ENCODE peak calls at places on chromosomes 13 and 19, in four cellular contexts. F, E, W and V are unnamed samples.

GRCh38 chr13:65959305-65959704 is 1270.8 kb downstream of the PCDH9 start:
- DNase-seq in F (no peak), E (no peak), W (no peak), V (no peak)

GRCh38 chr13:102845630-102846260 is at the start of gene ERCC5:
- DNase-seq in F (peak), E (peak), W (peak), V (peak)

GRCh38 chr13:30915691-30916541 is 9.8 kb downstream of the MEDAG start:
- DNase-seq in F (no peak), E (no peak), W (no peak), V (no peak)

GRCh38 chr19:31100945-31101344 is 248.3 kb downstream of the TSHZ3 start:
- DNase-seq in F (no peak), E (no peak), W (no peak), V (no peak)

GRCh38 chr13:32216281-32216680 is 98.9 kb downstream of the ZAR1L start:
- DNase-seq in F (no peak), E (no peak), W (no peak), V (no peak)

GRCh38 chr19:35786299-35787160 is 11.2 kb downstream of the ARHGAP33 start:
- DNase-seq in F (no peak), E (no peak), W (no peak), V (no peak)

GRCh38 chr19:23771761-23772667 is 13.3 kb upstream of the ZNF681 start:
- DNase-seq in F (no peak), E (no peak), W (no peak), V (no peak)

GRCh38 chr19:49114630-49115363 is 627 bp downstream of the LIN7B start:
- DNase-seq in F (no peak), E (peak), W (no peak), V (no peak)